ENCODE peak calls at places on chromosomes 7 and 10, in five cellular contexts. U, Y, J, R and Z are unnamed samples.

GRCh38 chr10:58326967-58327381 is 7.8 kb upstream of the UBE2D1 start:
- DNase-seq in U (no peak), Y (no peak), J (no peak), R (no peak), Z (no peak)

GRCh38 chr7:85062651-85063050 is 124.2 kb downstream of the SEMA3D start:
- DNase-seq in U (no peak), Y (no peak), J (no peak), R (no peak), Z (no peak)

GRCh38 chr10:66835400-66835799 is 90.4 kb upstream of the LRRTM3 start:
- DNase-seq in U (no peak), Y (no peak), J (no peak), R (no peak), Z (no peak)

GRCh38 chr10:81981724-81982123 is 106.7 kb downstream of the NRG3 start:
- DNase-seq in U (no peak), Y (no peak), J (no peak), R (no peak), Z (no peak)

GRCh38 chr7:5429857-5430611 is 6.4 kb upstream of the TNRC18 start:
- DNase-seq in U (no peak), Y (no peak), J (no peak), R (no peak), Z (no peak)

GRCh38 chr7:16698200-16698910 is 52.4 kb downstream of the BZW2 start:
- DNase-seq in U (no peak), Y (no peak), J (no peak), R (no peak), Z (no peak)

GRCh38 chr7:66169616-66170015 is 35.5 kb upstream of the TPST1 start:
- DNase-seq in U (no peak), Y (no peak), J (no peak), R (no peak), Z (no peak)

GRCh38 chr7:116524609-116525297 is at the start of gene CAV1:
- DNase-seq in U (peak; percentile 61), Y (peak; percentile 60), J (no peak), R (no peak), Z (peak; percentile 92)

GRCh38 chr7:41624818-41625217 is 78.1 kb downstream of the INHBA start:
- DNase-seq in U (no peak), Y (no peak), J (no peak), R (no peak), Z (no peak)

GRCh38 chr10:74122060-74122459 is 28.6 kb downstream of the AP3M1 start:
- DNase-seq in U (no peak), Y (no peak), J (no peak), R (no peak), Z (no peak)

GRCh38 chr7:391961-392524 is 102.1 kb downstream of the FOXL3 start:
- DNase-seq in U (peak; percentile 44), Y (peak; percentile 22), J (no peak), R (no peak), Z (no peak)

GRCh38 chr7:16299853-16300252 is 121.5 kb downstream of the CRPPA start:
- DNase-seq in U (no peak), Y (no peak), J (no peak), R (no peak), Z (no peak)

GRCh38 chr7:101436857-101437576 is 74.3 kb downstream of the COL26A1 start:
- DNase-seq in U (peak; percentile 87), Y (peak; percentile 62), J (no peak), R (no peak), Z (peak; percentile 37)

GRCh38 chr7:123679614-123680013 is 23.9 kb downstream of the LMOD2 start:
- DNase-seq in U (no peak), Y (no peak), J (no peak), R (no peak), Z (no peak)

GRCh38 chr7:151440799-151441443 is 980 bp upstream of the CRYGN start:
- DNase-seq in U (no peak), Y (no peak), J (no peak), R (no peak), Z (no peak)

GRCh38 chr7:107012691-107013090 is 31.8 kb upstream of the PRKAR2B start:
- DNase-seq in U (no peak), Y (no peak), J (no peak), R (no peak), Z (no peak)

GRCh38 chr7:33503014-33503413 is 373.6 kb downstream of the BBS9 start:
- DNase-seq in U (no peak), Y (no peak), J (no peak), R (no peak), Z (no peak)

GRCh38 chr7:33495207-33495606 is 365.8 kb downstream of the BBS9 start:
- DNase-seq in U (no peak), Y (no peak), J (no peak), R (no peak), Z (no peak)

GRCh38 chr7:33501368-33501767 is 372.0 kb downstream of the BBS9 start:
- DNase-seq in U (no peak), Y (no peak), J (no peak), R (no peak), Z (no peak)

DNA sequence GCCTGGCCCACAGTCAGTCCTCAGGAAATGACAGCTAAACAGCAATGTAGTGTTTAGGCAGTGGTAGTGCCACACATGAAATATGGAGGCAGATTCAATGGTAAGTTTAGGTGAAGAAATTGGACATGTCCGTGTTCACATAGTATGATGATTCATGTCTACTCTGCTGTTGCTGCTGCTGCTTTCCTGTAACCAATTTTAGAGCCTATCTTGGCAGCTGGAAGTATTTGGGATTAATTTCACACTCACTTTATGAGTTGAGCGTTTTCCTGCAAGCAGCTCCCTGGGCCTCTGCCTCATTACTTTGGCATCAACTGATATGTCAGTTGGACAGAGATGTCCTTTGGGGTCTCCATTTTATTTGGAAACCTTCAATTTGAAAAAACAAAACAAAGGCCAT is 371.2 kb downstream of the BBS9 start:
- DNase-seq in U (no peak), Y (no peak), J (no peak), R (no peak), Z (no peak)
- TF ChIP-seq ZBTB33 in U (no peak), Y (no peak), J (no peak), R (no peak), Z (no peak)

GRCh38 chr10:104300002-104300735 is 31.2 kb downstream of the GSTO2 start:
- DNase-seq in U (no peak), Y (no peak), J (no peak), R (no peak), Z (no peak)
- TF ChIP-seq JUND in U (no peak), Y (no peak), J (no peak), R (no peak), Z (no peak)

GRCh38 chr10:33347227-33347626 is 12.8 kb upstream of the NRP1 start:
- DNase-seq in U (no peak), Y (no peak), J (no peak), R (no peak), Z (no peak)
- TF ChIP-seq ZBTB33 in U (no peak), Y (no peak), J (no peak), R (no peak), Z (no peak)

DNA sequence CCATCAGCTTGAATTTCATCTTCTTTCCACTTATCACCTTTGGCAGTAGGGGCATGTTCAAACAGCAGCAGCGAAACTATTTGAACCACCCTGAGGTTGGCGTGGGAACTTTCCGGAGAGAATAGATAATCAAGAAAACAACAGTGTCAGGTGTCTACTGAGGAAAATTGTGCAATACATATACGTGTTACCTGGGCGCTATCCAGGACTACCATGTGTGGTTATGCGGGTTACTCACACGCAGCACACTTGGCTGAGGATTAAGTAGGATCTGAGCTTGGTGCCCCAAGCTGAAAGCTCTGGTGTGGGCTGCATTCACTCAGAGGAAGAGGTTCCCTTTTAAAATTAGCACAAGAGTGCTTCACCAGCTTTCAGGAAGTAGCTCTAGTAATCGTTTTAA is 8.8 kb upstream of the ABI1 start:
- DNase-seq in U (no peak), Y (no peak), J (no peak), R (peak; percentile 26), Z (no peak)
- TF ChIP-seq JUND in U (no peak), Y (no peak), J (no peak), R (no peak), Z (no peak)

GRCh38 chr10:18607503-18607902 is 43.9 kb downstream of the NSUN6 start:
- DNase-seq in U (peak; percentile 55), Y (peak; percentile 60), J (no peak), R (peak; percentile 37), Z (peak; percentile 72)
- TF ChIP-seq ZBTB33 in U (no peak), Y (no peak), J (no peak), R (no peak), Z (no peak)

GRCh38 chr7:117974891-117975290 is 101.7 kb upstream of the CTTNBP2 start:
- DNase-seq in U (no peak), Y (no peak), J (no peak), R (no peak), Z (no peak)
- TF ChIP-seq JUND in U (no peak), Y (no peak), J (no peak), R (no peak), Z (no peak)

GRCh38 chr10:89954787-89955566 is 253.6 kb downstream of the KIF20B start:
- DNase-seq in U (no peak), Y (no peak), J (peak; percentile 21), R (no peak), Z (no peak)
- TF ChIP-seq ZBTB33 in U (no peak), Y (no peak), J (no peak), R (no peak), Z (no peak)

DNA sequence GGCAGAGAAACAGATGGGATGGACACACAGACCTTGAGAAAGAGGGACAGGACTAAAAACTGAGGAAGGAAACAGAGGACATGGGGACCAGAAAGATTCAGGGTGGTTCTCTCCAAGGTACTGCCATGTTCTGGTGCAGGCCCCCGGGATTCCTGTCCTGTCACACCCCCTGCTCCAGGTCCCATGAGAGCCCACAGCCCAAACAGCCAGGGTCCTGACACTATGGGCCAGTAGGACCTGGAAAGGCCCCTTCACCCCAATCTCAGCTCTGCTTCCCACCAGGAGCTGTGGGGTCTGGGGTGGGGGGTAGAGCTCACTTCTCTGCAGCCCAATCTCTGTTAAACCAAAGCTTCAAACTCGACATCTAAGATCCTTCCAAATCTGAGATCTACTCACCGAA is 21.2 kb downstream of the PDIA4 start:
- DNase-seq in U (no peak), Y (no peak), J (no peak), R (no peak), Z (no peak)
- TF ChIP-seq JUND in U (no peak), Y (no peak), J (no peak), R (no peak), Z (no peak)

DNA sequence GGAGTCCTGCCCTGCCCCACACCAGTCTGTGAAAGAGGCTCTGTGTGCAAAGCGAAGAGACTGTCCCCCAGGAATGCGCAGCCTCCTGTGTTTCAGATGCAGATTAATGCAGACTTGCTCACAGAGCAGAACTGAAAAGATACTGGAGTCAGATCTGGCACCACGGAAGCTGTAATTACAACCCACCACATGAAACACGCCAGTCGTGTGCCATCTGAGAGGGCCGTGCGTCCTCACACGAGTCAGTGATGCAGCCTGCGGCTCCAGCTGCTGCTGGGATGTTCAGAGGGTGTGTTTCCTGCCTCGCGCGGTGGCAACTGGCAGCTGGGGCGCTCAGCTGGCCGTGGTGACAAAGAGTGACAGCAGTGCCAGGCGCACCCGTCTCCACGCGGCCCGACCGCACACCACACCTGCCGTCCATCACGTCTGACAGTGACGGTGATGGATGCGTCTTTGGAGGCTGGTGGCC is 50.0 kb downstream of the NKX6-2 start:
- DNase-seq in U (no peak), Y (peak; percentile 63), J (no peak), R (no peak), Z (no peak)
- TF ChIP-seq ZBTB33 in U (no peak), Y (no peak), J (no peak), R (no peak), Z (no peak)